ENCODE peak calls at places on chromosomes 6 and 20, in ten cellular contexts. E is left lung, I is neural crest cell, R is cardiac fibroblast, W is transverse colon, O is choroid plexus epithelial cell, U is nephron progenitor cell, L is Caco-2, Z is right lobe of liver, V is breast epithelium. G is an unnamed sample.

GRCh38 chr6:125784365-125784764 is 6.4 kb upstream of the NCOA7 start:
- DNase-seq in E (no peak), I (no peak), R (peak; percentile 80), W (no peak), O (peak; percentile 54), U (no peak), L (no peak), Z (no peak), V (no peak), G (no peak)

GRCh38 chr20:13856356-13856755 is 71.5 kb downstream of the NDUFAF5 start:
- DNase-seq in E (no peak), I (no peak), R (peak; percentile 5), W (no peak), O (no peak), U (no peak), L (no peak), Z (no peak), V (no peak), G (no peak)

GRCh38 chr6:37488464-37488863 is 11.2 kb downstream of the CCDC167 start:
- DNase-seq in E (no peak), I (no peak), R (no peak), W (no peak), O (no peak), U (no peak), L (no peak), Z (no peak), V (no peak), G (no peak)

GRCh38 chr20:37501940-37502339 is 19.1 kb upstream of the NNAT start:
- DNase-seq in E (no peak), I (no peak), R (no peak), W (no peak), O (no peak), U (no peak), L (peak; percentile 58), Z (no peak), V (no peak), G (no peak)

GRCh38 chr6:37177083-37177949 is 7.4 kb downstream of the PIM1 start:
- DNase-seq in E (no peak), I (no peak), R (no peak), W (no peak), O (no peak), U (no peak), L (no peak), Z (no peak), V (no peak), G (no peak)

GRCh38 chr6:113842165-113842564 is 15.0 kb upstream of the MARCKS start:
- DNase-seq in E (no peak), I (no peak), R (no peak), W (no peak), O (no peak), U (no peak), L (no peak), Z (no peak), V (no peak), G (peak; percentile 93)

GRCh38 chr6:116010400-116011095 is 50.1 kb downstream of the FRK start:
- DNase-seq in E (peak; percentile 65), I (peak; percentile 61), R (peak; percentile 83), W (peak; percentile 78), O (peak; percentile 87), U (peak; percentile 60), L (peak; percentile 69), Z (peak; percentile 68), V (peak; percentile 61), G (peak; percentile 27)

GRCh38 chr6:75128881-75129570 is 76.8 kb downstream of the COL12A1 start:
- DNase-seq in E (no peak), I (no peak), R (no peak), W (no peak), O (peak; percentile 22), U (no peak), L (no peak), Z (no peak), V (no peak), G (peak; percentile 77)

GRCh38 chr6:29530671-29531310 is 28.7 kb downstream of the UBD start:
- DNase-seq in E (no peak), I (no peak), R (no peak), W (no peak), O (no peak), U (no peak), L (no peak), Z (no peak), V (no peak), G (no peak)

DNA sequence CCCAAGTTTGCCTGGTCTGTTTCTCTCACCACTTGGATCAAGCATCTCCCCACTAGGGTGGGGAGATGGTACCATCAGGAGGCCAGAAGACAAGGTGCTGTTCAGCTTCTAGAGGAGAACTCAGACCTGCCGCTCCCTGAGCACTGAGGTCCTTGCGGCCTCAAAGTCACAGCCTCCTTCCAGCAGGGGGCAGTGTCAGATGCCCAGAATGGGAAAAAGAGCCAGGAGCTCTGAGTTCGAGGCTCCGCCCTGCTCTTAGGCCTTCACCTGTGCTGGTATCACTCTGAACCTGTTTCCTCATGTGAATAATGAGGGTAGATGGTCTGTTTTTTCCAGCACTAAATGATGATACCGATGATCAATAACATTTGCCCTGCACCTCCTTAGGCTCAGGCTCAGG is 68.7 kb downstream of the TOX2 start:
- DNase-seq in E (no peak), I (no peak), R (no peak), W (peak; percentile 80), O (no peak), U (peak; percentile 16), L (peak; percentile 35), Z (no peak), V (no peak), G (no peak)
- TF ChIP-seq CTCF in E (peak; percentile 46), I (peak; percentile 35), R (peak; percentile 17), W (peak; percentile 43), O (peak; percentile 47), U (no peak), L (peak; percentile 43), Z (peak; percentile 17), V (no peak), G (no peak)

DNA sequence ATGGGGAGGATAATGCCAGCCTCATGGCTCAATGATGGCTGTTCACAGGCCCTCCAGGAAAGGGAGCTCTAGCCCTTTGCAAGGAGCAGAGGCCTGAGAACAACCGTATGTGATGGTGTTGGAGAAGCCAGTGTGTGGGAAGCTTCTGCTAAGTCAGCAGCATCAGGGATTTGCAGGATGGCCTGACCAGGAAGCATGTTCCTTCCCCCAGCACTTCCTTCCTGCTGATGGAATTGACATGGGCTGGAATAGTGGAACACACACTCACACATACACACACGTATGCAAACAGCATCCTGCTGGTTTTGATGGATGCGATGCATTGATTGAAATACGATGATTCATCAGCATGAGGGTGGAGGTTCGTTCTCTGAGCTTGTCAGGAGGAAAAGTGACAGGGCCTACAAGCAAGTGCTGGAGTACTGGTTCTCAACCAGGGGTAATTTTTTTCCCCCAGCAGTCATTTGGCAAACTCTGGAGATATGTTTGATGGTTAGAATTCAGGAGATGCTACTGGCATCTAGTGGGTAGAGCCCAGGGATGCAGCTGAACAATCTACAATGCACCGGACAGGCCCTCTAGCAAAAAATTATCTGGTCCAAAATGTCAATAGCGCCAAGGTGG is 229.1 kb downstream of the NFATC2 start:
- DNase-seq in E (no peak), I (no peak), R (no peak), W (no peak), O (peak; percentile 31), U (no peak), L (no peak), Z (no peak), V (no peak), G (peak; percentile 20)
- TF ChIP-seq CTCF in E (no peak), I (no peak), R (no peak), W (no peak), O (peak; percentile 32), U (no peak), L (no peak), Z (no peak), V (no peak), G (no peak)

DNA sequence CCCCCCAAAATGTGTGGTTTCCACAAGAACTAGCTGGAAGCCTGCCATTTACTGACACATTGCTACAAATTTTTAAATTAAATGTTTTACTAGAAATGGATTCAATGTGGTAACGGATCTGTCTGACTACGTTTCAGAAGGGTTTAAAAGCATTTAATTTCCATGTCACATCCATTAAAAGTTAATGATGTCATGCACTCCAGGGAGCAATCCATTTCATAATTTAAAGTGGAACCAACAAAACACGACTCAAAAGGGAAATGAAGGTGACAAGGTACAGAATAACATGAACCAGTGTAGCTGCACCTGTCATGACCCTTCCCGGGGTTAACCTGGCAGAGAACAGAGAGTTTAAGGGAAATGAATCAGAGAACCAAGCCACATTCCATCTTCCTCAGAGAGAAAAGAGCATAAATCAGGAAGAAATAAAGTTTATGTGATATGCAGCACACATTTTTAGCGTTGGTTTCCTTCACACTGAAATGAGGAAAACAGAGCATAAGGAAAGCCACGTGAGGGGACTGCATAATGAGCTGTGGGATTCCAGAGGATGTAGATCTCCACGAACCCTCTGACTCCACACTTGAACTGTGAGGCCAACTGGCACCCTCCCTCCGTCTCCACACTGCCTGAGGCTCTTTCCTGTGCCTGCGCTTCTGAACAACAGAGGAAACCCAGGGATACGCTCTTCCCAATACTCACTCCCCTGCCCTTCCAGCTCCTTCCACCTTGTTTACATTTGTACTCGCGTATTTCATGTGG is 170.3 kb upstream of the AHI1 start:
- DNase-seq in E (peak; percentile 38), I (peak; percentile 6), R (peak; percentile 36), W (no peak), O (peak; percentile 43), U (peak; percentile 4), L (no peak), Z (no peak), V (no peak), G (peak; percentile 47)
- TF ChIP-seq CTCF in E (no peak), I (no peak), R (no peak), W (no peak), O (no peak), U (no peak), L (no peak), Z (no peak), V (no peak), G (no peak)

GRCh38 chr20:46406200-46406985 is at the start of gene ELMO2:
- DNase-seq in E (peak; percentile 97), I (peak; percentile 92), R (peak; percentile 96), W (peak; percentile 98), O (peak; percentile 98), U (peak; percentile 98), L (peak; percentile 100), Z (peak; percentile 98), V (peak; percentile 98), G (peak; percentile 92)
- TF ChIP-seq CTCF in E (peak; percentile 63), I (peak; percentile 32), R (no peak), W (peak; percentile 35), O (no peak), U (no peak), L (peak; percentile 12), Z (peak; percentile 15), V (peak; percentile 30), G (no peak)

DNA sequence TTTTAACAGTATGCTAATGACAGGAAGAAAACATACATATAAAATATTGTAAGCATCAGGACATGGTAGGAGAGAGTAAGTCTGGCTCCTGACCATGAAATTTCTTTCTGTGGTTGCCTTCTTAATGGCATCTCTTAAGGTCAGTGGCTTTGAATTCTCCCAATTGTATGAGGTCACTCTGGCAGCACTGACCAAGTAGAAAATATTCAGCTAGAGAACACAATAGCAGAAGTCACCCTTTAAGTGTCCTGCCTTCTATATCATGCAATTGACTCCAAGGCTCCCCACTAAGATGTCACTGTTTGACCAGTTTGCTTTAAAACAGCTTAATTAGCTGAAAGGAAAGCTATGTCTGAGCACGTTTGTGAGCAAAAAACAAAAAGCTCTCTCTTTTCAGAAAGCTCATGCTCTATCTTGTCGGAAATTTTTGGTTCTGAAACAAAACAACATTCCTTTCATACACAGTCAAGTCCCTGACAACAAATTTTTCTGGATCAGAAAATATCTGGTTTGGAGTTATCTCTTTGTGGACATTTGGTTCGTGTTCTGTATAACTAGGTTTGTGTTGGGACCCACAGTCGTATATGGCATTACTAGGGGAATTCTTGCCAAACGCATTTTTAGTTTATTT is 120.9 kb upstream of the IFNGR1 start:
- DNase-seq in E (no peak), I (no peak), R (no peak), W (no peak), O (peak; percentile 47), U (no peak), L (no peak), Z (no peak), V (no peak), G (peak; percentile 2)
- TF ChIP-seq CTCF in E (no peak), I (no peak), R (no peak), W (no peak), O (no peak), U (no peak), L (no peak), Z (no peak), V (no peak), G (no peak)